ENCODE peak calls at places on chromosomes 13 and 19, in eight cellular contexts. E, U, N, L, W, S, P and M are unnamed samples.

GRCh38 chr19:31326329-31327028 is 22.8 kb downstream of the TSHZ3 start:
- DNase-seq in P (no peak), S (no peak), N (no peak), L (no peak), U (no peak), W (no peak), E (no peak), M (peak)

GRCh38 chr19:1131718-1132552 is 28.1 kb downstream of the GPX4 start:
- DNase-seq in N (peak), U (peak), S (no peak), P (peak), W (peak), E (peak), L (peak), M (peak)

GRCh38 chr19:49614096-49614857 is 23.3 kb downstream of the PRR12 start:
- DNase-seq in P (no peak), E (peak), N (no peak), S (no peak), U (peak), W (no peak), L (no peak), M (peak)

GRCh38 chr19:39407644-39408391 is 1.2 kb downstream of the ZFP36 start:
- DNase-seq in W (no peak), U (peak), N (peak), P (no peak), E (no peak), S (peak), L (no peak), M (peak)

GRCh38 chr19:1315470-1316166 is 29.9 kb downstream of the EFNA2 start:
- DNase-seq in L (peak), P (peak), N (peak), E (no peak), W (peak), U (peak), S (peak), M (peak)

GRCh38 chr13:104315606-104316005 is 1249.4 kb upstream of the SLC10A2 start:
- DNase-seq in P (no peak), L (no peak), E (peak), S (no peak), N (no peak), W (no peak), U (peak), M (peak)

GRCh38 chr19:50723069-50723468 is at the start of gene CLEC11A:
- DNase-seq in P (peak), U (peak), W (no peak), L (no peak), S (no peak), E (peak), N (peak), M (peak)

GRCh38 chr19:48329167-48329891 is 4.0 kb downstream of the EMP3 start:
- DNase-seq in P (no peak), S (peak), E (peak), L (no peak), U (peak), N (no peak), W (peak), M (no peak)

GRCh38 chr19:39325778-39326680 is 5.4 kb upstream of the LRFN1 start:
- DNase-seq in S (peak), W (peak), L (no peak), N (no peak), U (peak), E (peak), P (no peak), M (no peak)

GRCh38 chr19:42281175-42282035 is 12.4 kb downstream of the CIC start:
- DNase-seq in W (peak), L (no peak), U (peak), P (no peak), S (no peak), E (peak), N (peak), M (no peak)

GRCh38 chr13:108915095-108915633 is 285.8 kb downstream of the MYO16 start:
- DNase-seq in S (peak), E (peak), N (no peak), P (no peak), L (no peak), U (peak), W (no peak), M (peak)

GRCh38 chr13:28718186-28718537 is 608 bp downstream of the SLC46A3 start:
- DNase-seq in E (no peak), N (no peak), S (no peak), P (no peak), U (peak), L (no peak), W (no peak), M (no peak)